ENCODE peak calls at places on chromosomes 4 and X, in four cellular contexts. K is ovary, G is omental fat pad, Z is heart left ventricle. X is an unnamed sample.

GRCh38 chr4:83947111-83947510 is 411.2 kb downstream of the GPAT3 start:
- DNase-seq in Z (no peak), K (no peak), G (no peak), X (no peak)

GRCh38 chrX:363621-364375 is 22.9 kb downstream of the PPP2R3B start:
- DNase-seq in Z (no peak), K (no peak), G (no peak), X (no peak)

GRCh38 chr4:143163618-143164017 is 21.1 kb upstream of the USP38 start:
- DNase-seq in K (no peak), G (no peak), Z (no peak), X (no peak)

GRCh38 chr4:77662396-77662795 is 56.8 kb downstream of the CXCL13 start:
- DNase-seq in Z (no peak), K (no peak), G (no peak), X (no peak)

GRCh38 chr4:99473131-99473530 is 37.7 kb upstream of the C4orf17 start:
- DNase-seq in G (no peak), Z (no peak), K (no peak), X (no peak)

GRCh38 chrX:145844886-145845285 is 27.3 kb downstream of the SLITRK2 start:
- DNase-seq in G (no peak), K (no peak), Z (no peak), X (no peak)

GRCh38 chr4:5971077-5971447 is 47.2 kb downstream of the C4orf50 start:
- DNase-seq in Z (no peak), K (no peak), G (no peak), X (no peak)

GRCh38 chrX:65688403-65688881 is 21.0 kb downstream of the MSN start:
- DNase-seq in K (no peak), G (no peak), Z (no peak), X (no peak)

GRCh38 chrX:51487960-51488267 is 8.5 kb downstream of the NUDT11 start:
- DNase-seq in G (no peak), K (no peak), Z (no peak), X (no peak)

GRCh38 chrX:116232833-116233232 is 62.3 kb downstream of the AGTR2 start:
- DNase-seq in Z (no peak), K (no peak), G (no peak), X (no peak)

GRCh38 chr4:47483722-47484121 is 1.4 kb upstream of the ATP10D start:
- DNase-seq in Z (no peak), G (no peak), K (no peak), X (no peak)

GRCh38 chrX:136457303-136457917 is 30.3 kb upstream of the BRS3 start:
- DNase-seq in K (no peak), Z (no peak), G (no peak), X (no peak)

GRCh38 chr4:164531336-164531735 is 222.6 kb upstream of the SMIM31 start:
- DNase-seq in K (no peak), Z (no peak), G (no peak), X (no peak)

GRCh38 chrX:49039598-49040375 is 3.4 kb downstream of the TFE3 start:
- DNase-seq in G (no peak), Z (peak), K (peak), X (no peak)

GRCh38 chr4:91111556-91111955 is 984.4 kb downstream of the CCSER1 start:
- DNase-seq in G (no peak), Z (no peak), K (no peak), X (no peak)

GRCh38 chrX:22247169-22247568 is 25.5 kb upstream of the CBLL2 start:
- DNase-seq in K (no peak), Z (no peak), G (no peak), X (no peak)

GRCh38 chr4:178577933-178578332 is 1135.7 kb upstream of the AGA start:
- DNase-seq in G (no peak), K (no peak), Z (no peak), X (no peak)

GRCh38 chr4:147933316-147933715 is 201.4 kb downstream of the ARHGAP10 start:
- DNase-seq in Z (no peak), G (no peak), K (no peak), X (no peak)

GRCh38 chr4:75048208-75048879 is 115.4 kb downstream of the PARM1 start:
- DNase-seq in K (no peak), Z (no peak), G (no peak), X (no peak)

GRCh38 chr4:116849620-116850019 is 235.8 kb downstream of the TRAM1L1 start:
- DNase-seq in G (no peak), K (no peak), Z (no peak), X (no peak)

GRCh38 chr4:16721618-16722291 is 176.7 kb downstream of the LDB2 start:
- DNase-seq in G (no peak), Z (no peak), K (no peak), X (no peak)

GRCh38 chrX:46758163-46758955 is 559 bp downstream of the SLC9A7 start:
- DNase-seq in K (peak), Z (no peak), G (no peak), X (peak)

GRCh38 chrX:13937370-13938052 is 92.2 kb downstream of the GEMIN8 start:
- DNase-seq in K (no peak), Z (no peak), G (no peak), X (no peak)

GRCh38 chr4:163063891-163064290 is 102.8 kb downstream of the NAF1 start:
- DNase-seq in K (no peak), Z (no peak), G (no peak), X (no peak)

GRCh38 chrX:121389976-121390709 is 342.7 kb downstream of the GLUD2 start:
- DNase-seq in K (no peak), G (no peak), Z (no peak), X (no peak)

GRCh38 chr4:41538887-41539498 is 1.0 kb downstream of the LIMCH1 start:
- DNase-seq in Z (peak), G (no peak), K (peak), X (no peak)

GRCh38 chr4:5789141-5789540 is 78.1 kb downstream of the EVC start:
- DNase-seq in Z (no peak), G (no peak), K (no peak), X (no peak)

GRCh38 chr4:122963222-122963621 is 40.8 kb upstream of the NUDT6 start:
- DNase-seq in K (no peak), G (no peak), Z (no peak), X (no peak)

GRCh38 chr4:19486400-19486799 is 765.3 kb upstream of the SLIT2 start:
- DNase-seq in Z (no peak), K (no peak), G (no peak), X (no peak)

GRCh38 chr4:8860096-8860891 is 11.3 kb downstream of the HMX1 start:
- DNase-seq in G (no peak), K (no peak), Z (peak), X (no peak)

GRCh38 chr4:152014280-152014679 is 253.5 kb upstream of the GATB start:
- DNase-seq in K (no peak), Z (no peak), G (no peak), X (no peak)

GRCh38 chr4:158428242-158428641 is 93.4 kb upstream of the RXFP1 start:
- DNase-seq in K (no peak), Z (no peak), G (no peak), X (no peak)

GRCh38 chrX:46913710-46914109 is 1.5 kb downstream of the JADE3 start:
- DNase-seq in K (peak), Z (no peak), G (no peak), X (no peak)

DNA sequence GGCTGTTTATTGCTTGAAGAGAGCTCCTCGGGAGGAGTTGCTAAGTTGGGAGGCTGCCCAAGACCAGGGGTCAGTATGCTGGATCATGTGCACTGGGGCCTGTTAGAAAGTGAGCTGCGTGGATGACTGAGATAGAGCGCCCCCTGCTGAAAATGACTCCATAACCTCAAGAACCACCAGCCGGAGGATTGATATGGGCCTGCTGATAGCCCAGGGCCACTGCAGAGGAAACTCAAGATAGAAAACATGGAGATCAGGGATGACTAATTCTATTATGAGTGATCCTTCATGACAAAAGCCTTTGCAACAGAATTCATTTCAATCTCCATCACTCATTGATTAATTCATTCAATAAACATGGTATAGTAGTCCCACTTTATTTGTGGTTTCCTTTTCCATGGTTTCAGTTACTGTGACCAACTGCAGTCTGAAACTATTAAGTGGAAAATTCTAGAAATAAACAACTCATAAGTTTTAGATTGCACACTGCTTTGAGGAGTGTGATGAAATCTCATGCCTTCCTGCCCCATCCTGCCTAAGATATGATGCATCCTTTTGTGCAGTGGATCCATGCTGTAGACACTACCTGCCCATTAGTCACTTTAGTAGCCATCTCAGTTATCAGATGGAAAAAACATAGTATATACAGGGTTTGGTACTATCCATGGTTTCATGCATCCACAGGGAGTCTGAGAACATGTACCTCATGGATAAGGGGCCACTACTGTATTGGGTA is 126.7 kb upstream of the MBNL3 start:
- DNase-seq in Z (no peak), K (peak), G (no peak), X (no peak)
- TF ChIP-seq CTCF in Z (peak), K (no peak), G (no peak), X (peak)

DNA sequence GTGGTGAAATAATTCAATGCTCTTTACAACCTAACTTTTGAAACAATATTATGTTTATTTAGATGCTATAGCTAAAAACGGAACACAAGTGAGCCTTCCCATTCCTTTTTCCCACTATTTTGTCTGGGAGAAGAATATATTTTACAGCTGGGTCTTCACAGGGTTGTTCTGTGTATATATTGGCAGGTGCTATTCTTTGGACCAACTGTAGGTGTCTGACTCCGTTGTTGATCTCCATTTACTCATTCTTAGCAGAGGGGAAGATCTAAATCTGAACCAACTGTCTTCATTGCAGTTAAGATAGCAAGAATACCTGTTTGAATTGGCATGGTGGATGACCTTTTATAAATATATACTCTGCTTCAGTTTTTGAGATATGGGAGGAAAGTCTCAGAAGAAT is 257.4 kb downstream of the CFAP299 start:
- DNase-seq in K (no peak), Z (no peak), G (no peak), X (no peak)
- TF ChIP-seq CTCF in K (no peak), Z (no peak), G (no peak), X (no peak)

DNA sequence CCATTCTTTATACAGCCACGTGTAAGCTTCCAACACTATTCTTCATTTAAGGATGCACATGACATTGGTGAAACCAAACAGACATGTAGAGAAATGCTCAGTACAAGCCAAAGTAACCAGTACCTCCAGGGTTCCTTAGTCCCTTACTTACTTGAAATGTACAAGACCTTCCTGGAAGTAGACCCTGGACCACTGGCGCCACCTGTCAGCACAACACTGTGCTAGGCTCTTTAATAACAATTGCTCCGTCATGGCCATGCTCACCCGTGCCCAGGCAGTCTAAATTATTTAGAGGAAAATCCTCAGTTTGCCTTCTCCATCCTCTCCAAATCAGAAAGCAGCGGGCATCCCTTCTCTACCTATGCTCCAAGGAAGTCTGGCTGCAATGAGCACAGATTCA is 52.7 kb downstream of the ADGRA3 start:
- DNase-seq in Z (no peak), G (no peak), K (no peak), X (no peak)
- TF ChIP-seq CTCF in Z (no peak), G (no peak), K (no peak), X (no peak)

GRCh38 chrX:19628006-19628575 is 112.8 kb upstream of the MAP3K15 start:
- DNase-seq in G (no peak), K (no peak), Z (no peak), X (no peak)
- TF ChIP-seq CTCF in G (no peak), K (no peak), Z (no peak), X (no peak)

GRCh38 chr4:185839770-185840169 is 27.8 kb upstream of the SORBS2 start:
- DNase-seq in K (no peak), G (no peak), Z (no peak), X (no peak)

GRCh38 chr4:185837415-185838103 is 25.6 kb upstream of the SORBS2 start:
- DNase-seq in K (no peak), Z (no peak), G (no peak), X (no peak)

GRCh38 chr4:185839204-185839712 is 27.3 kb upstream of the SORBS2 start:
- DNase-seq in G (no peak), K (peak), Z (peak), X (no peak)

GRCh38 chr4:185838104-185838452 is 26.1 kb upstream of the SORBS2 start:
- DNase-seq in G (no peak), K (no peak), Z (no peak), X (no peak)

DNA sequence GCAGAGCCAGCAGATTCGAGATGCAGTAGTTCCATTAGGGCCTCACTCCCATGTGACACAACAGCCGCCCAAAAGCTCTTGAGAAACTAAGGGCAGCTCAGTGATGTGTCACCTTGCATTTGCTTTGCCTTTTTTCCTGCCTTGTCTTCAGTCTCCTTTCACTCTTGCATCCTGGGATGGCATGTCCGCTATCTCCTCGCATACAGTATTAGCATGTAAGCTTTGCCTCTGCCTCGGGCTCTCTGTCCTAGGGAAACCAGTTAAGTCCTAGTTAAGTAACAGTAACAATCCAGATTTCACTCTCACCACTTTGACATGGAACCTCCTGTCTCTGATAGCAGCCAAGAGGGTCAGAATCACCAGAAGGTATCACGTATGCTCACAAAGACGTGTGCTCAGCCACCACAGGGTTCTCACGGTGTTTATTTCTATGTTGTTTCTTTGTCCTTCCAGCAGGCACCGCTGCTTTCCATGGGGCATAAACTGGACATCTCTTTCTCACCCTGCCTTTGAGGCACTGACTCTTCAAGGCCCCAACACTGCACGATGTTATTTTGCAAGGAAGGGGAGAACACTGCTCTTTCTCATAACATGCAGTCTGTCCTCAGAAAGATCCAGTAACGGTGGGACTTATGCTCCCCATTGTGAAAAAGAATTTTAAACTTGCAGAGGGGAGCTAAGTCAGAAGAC is 26.7 kb upstream of the SORBS2 start:
- DNase-seq in Z (no peak), K (no peak), G (no peak), X (no peak)
- TF ChIP-seq CTCF in Z (no peak), K (no peak), G (no peak), X (no peak)

GRCh38 chr4:3790006-3790561 is 23.9 kb downstream of the ADRA2C start:
- DNase-seq in K (no peak), Z (no peak), G (no peak), X (no peak)

GRCh38 chr4:3791910-3792542 is 25.8 kb downstream of the ADRA2C start:
- DNase-seq in G (no peak), K (peak), Z (peak), X (no peak)

GRCh38 chr4:3791256-3791655 is 25.1 kb downstream of the ADRA2C start:
- DNase-seq in G (no peak), K (no peak), Z (no peak), X (no peak)

GRCh38 chr4:3793545-3793944 is 27.4 kb downstream of the ADRA2C start:
- DNase-seq in Z (no peak), G (no peak), K (no peak), X (no peak)

GRCh38 chr4:3792813-3793212 is 26.6 kb downstream of the ADRA2C start:
- DNase-seq in Z (no peak), G (no peak), K (no peak), X (no peak)
- TF ChIP-seq CTCF in Z (no peak), G (no peak), K (no peak), X (no peak)

DNA sequence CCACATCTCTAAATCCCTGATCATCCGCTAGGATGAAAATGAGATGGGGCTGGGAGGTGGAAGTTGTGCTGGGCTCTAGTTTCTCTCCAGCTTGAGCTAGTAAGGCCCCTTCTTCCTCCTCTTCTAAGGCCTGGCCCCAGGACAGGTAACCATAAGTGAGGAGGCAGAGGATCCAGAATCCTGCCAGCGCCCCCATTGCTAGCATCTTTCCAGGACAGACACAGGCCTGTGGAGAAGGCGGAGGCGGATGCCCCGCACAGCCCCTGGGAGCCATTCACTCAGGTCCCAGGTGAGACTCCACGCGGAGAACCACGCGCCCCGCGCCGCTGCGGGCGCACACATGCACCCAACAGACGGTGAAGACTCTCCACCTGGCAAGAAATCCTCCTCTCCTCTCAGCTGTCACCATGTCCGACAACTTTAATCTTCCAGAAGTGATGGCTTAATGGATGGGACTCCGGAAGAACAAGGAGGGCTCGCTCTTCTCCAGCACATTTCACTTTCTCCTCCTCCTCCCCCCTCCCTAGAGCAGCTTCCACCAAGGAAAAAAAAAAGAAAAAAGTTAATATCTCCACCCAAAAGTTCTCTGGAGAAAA is 788 bp downstream of the ARSJ start:
- DNase-seq in G (no peak), Z (no peak), K (peak), X (no peak)
- TF ChIP-seq CTCF in G (no peak), Z (no peak), K (no peak), X (no peak)

GRCh38 chrX:71244359-71245128 is 9.4 kb downstream of the ZMYM3 start:
- DNase-seq in G (no peak), Z (no peak), K (no peak), X (no peak)
- TF ChIP-seq CTCF in G (no peak), Z (no peak), K (no peak), X (no peak)